ENCODE peak calls at places on chromosomes 7 and 10, in six cellular contexts. Y, K, R, G, U and A are unnamed samples.
A peak's percentile ranks its signal among the peaks of the same experiment; 100 is the strongest.

GRCh38 chr10:1148855-1149620 is 92.9 kb downstream of the WDR37 start:
- DNase-seq in U (no peak), Y (no peak), R (no peak), K (no peak), G (no peak), A (no peak)

GRCh38 chr10:126904807-126905686 is at the start of gene DOCK1:
- DNase-seq in K (peak; percentile 82), U (no peak), R (peak; percentile 28), Y (no peak), G (no peak), A (peak; percentile 74)

GRCh38 chr7:71408276-71408675 is 276.3 kb downstream of the GALNT17 start:
- DNase-seq in K (no peak), R (no peak), U (no peak), G (no peak), Y (no peak), A (no peak)

GRCh38 chr7:118079369-118079768 is 104.6 kb upstream of the LSM8 start:
- DNase-seq in U (no peak), G (no peak), K (no peak), Y (no peak), R (no peak), A (no peak)

GRCh38 chr7:88254721-88255120 is 34.9 kb upstream of the SRI start:
- DNase-seq in U (no peak), R (no peak), G (no peak), Y (no peak), K (peak; percentile 13), A (no peak)

GRCh38 chr10:3719024-3719843 is 65.8 kb downstream of the KLF6 start:
- DNase-seq in Y (no peak), G (no peak), R (no peak), U (no peak), K (no peak), A (peak; percentile 78)

GRCh38 chr10:63819753-63820347 is 298.6 kb downstream of the REEP3 start:
- DNase-seq in G (peak; percentile 57), R (no peak), K (peak; percentile 28), Y (peak; percentile 5), U (peak; percentile 13), A (no peak)

GRCh38 chr7:5636914-5637313 is 144.5 kb downstream of the RNF216 start:
- DNase-seq in U (peak; percentile 76), R (no peak), G (no peak), K (peak; percentile 47), Y (no peak), A (peak; percentile 74)

DNA sequence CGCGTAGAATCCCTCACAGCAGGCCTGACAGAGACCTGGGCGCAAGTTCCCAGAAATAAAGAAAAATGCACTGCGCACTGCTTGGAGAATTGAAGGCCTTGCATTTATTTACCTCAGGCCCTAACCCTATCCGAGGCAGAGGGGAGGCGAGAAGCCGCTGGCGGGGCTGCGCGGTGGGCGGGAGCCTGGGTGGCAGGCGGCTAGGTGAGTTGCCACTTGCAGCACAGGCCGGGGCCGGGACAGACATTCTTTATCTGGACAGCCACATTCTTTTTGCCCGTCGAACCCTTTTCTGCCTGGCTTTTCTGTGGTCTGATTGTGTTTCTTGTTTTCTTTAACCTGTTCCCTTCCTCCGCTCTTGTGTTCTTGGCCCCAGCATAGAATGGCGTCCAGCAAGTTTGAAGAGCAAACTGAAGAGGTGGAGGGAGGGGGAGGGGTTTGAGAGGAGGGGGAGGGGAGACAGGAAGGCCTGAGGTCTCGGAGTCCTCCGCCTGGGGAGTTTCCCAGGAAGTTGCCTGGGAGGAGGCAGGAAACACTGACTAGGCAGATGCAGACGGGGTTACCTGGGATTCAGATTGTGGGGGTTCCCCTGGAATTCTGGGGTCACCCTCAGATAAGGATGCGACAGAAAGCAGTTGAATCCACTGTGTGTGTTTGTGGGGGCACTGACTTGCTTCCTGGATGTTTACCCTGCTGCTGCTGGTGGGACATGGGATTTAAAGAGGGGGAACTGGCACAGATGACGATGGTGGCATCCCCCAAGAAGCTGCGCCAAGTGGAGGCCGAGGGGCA is 5.1 kb downstream of the SHH start:
- DNase-seq in K (no peak), G (no peak), Y (no peak), U (no peak), R (no peak), A (peak; percentile 55)
- H3K4me3 ChIP-seq in K (no peak overlapping the region), G (no peak overlapping the region), Y (no peak overlapping the region), U (no peak overlapping the region), R (no peak overlapping the region), A (no peak overlapping the region)

DNA sequence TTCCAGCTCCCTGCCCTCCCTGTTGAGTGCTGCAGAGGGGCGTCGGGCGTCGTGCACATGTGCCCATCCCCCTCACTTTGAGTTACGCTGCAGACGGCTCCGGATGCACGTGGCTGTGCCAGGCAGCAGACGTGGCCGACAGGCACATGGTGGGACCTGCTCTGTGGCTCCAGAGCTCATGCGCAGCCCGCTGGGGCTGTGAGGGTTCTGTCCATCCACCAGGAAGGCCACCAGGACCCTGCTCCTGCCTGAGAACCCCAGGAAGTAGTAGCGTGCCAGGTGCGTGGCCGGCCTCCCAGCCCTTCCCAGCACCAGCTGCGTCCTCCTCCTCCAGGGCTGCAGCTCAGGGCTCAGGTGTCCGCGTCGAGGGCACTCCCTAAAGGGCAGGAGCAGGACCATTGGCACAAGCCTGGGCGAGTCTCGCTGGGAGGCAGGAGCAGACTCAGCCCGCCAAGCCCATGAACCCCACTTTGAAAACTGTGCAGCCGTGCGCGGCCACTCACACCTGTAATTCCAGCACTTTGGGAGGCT is 25.0 kb downstream of the ELFN1 start:
- DNase-seq in R (no peak), Y (no peak), K (no peak), U (no peak), G (no peak), A (peak; percentile 62)
- H3K4me1 ChIP-seq in R (no peaks in the 10 kb centered on the region), Y (no peaks in the 10 kb centered on the region), K (no peaks in the 10 kb centered on the region), U (peaks cover 21% of the 10 kb centered on the region), G (peaks cover 5% of the 10 kb centered on the region), A (no peaks in the 10 kb centered on the region)

GRCh38 chr7:99541212-99541611 is 10.7 kb downstream of the FAM200A start:
- DNase-seq in K (no peak), R (no peak), Y (no peak), G (no peak), U (no peak), A (no peak)
- H3K4me3 ChIP-seq in K (no peak overlapping the region), R (no peak overlapping the region), Y (no peak overlapping the region), G (no peak overlapping the region), U (no peak overlapping the region), A (no peak overlapping the region)

DNA sequence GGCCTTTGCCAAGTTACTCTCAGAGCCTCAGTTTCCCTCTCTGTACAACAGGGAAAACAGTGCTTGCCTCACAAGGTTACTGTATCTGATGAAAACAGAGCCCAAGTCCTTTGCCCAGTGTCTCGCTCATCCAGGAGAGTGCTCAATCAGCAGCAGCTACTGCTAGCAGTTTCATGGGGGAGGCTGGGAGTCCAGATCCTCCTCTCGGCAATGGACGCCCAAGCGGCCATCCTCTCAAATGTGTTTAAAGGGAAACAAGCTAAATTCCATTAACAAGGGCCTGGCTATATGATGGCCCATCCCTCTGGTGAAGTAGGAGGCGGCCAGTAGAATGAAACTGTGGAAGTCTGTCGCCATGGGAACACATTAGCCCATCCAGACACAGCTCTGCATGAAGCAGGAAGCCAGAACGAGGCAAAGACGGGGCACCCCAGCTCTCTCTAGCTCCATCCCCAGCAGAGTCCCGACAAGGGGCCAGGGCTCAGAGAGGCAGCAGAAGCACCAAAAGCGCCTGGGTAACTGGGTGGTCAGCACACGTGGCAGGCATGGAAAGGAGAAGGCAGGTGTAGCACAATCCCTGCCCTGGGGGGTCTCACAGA is 35.2 kb downstream of the FAM53B start:
- DNase-seq in G (no peak), Y (no peak), K (no peak), R (no peak), U (no peak), A (peak; percentile 67)
- H3K4me1 ChIP-seq in G (peaks cover 37% of the 10 kb centered on the region), Y (peaks cover 96% of the 10 kb centered on the region), K (peaks cover 6% of the 10 kb centered on the region), R (peaks cover 82% of the 10 kb centered on the region), U (peaks cover 45% of the 10 kb centered on the region), A (peaks cover 100% of the 10 kb centered on the region)

DNA sequence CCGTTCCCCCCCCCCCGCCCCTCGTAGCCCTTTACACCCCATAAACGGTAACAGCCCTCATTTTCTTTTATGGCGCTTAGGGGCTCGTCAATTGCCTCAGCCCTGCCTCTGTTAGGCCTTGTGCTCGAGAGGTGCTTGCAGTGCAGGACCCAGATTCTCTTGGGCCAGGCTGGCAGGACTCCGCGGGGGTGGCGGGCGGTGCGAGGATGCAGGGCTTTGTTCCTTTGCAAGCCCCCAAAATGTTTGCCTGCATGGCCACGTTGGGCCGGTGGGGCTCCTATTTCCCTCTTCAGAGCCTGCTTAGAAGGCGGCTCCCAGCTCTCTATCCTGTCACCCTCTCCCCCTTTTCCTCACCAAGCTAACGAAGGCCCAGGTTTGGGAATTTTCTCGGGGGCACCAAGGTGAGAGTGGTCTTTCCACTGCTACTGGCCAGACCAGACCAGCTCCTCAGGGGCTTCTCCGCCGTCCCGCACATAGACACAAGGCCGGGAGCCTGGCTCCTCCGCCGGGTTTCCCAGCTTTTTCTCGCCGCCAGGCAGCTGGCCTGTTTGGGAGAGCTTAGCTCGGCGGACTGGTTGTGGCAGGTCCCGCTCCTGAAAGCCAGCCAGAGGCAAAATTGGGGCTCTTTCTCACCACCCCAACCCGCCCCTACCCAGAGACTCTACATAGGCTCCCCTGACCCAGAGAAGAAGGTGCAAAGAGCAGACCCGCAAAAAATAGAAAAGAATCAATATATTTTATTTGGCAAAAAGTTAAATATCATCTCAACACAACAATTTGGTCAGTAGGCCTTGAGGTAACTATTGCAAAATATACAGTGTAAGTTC is 3.4 kb downstream of the HOXA9 start:
- DNase-seq in Y (no peak), R (no peak), K (no peak), U (no peak), G (peak; percentile 47), A (peak; percentile 78)
- H3K4me3 ChIP-seq in Y (no peak overlapping the region), R (no peak overlapping the region), K (no peak overlapping the region), U (no peak overlapping the region), G (peak overlapping the region; percentile 85), A (no peak overlapping the region)

GRCh38 chr10:12350167-12350872 is 973 bp downstream of the CAMK1D start:
- DNase-seq in K (peak; percentile 51), U (no peak), R (peak; percentile 34), Y (peak; percentile 81), G (no peak), A (peak; percentile 89)

GRCh38 chr10:12349628-12350166 is 350 bp downstream of the CAMK1D start:
- DNase-seq in R (no peak), K (no peak), G (no peak), U (no peak), Y (no peak), A (peak; percentile 89)

GRCh38 chr10:12350925-12351324 is 1.6 kb downstream of the CAMK1D start:
- DNase-seq in R (no peak), G (no peak), Y (no peak), U (no peak), K (no peak), A (no peak)

GRCh38 chr10:12348341-12348869 is 942 bp upstream of the CAMK1D start:
- DNase-seq in K (no peak), G (no peak), Y (no peak), U (no peak), R (peak; percentile 26), A (no peak)

GRCh38 chr10:12348870-12349627 is at the start of gene CAMK1D:
- DNase-seq in K (peak; percentile 60), Y (peak; percentile 95), U (peak; percentile 31), G (peak; percentile 92), R (peak; percentile 84), A (peak; percentile 97)
- H3K4me1 ChIP-seq in K (peaks cover 22% of the 10 kb centered on the region), Y (peaks cover 28% of the 10 kb centered on the region), U (peaks cover 16% of the 10 kb centered on the region), G (peaks cover 11% of the 10 kb centered on the region), R (peaks cover 19% of the 10 kb centered on the region), A (peaks cover 9% of the 10 kb centered on the region)

GRCh38 chr10:58754419-58755180 is 241.9 kb downstream of the BICC1 start:
- DNase-seq in Y (no peak), R (no peak), K (no peak), U (no peak), G (no peak), A (no peak)
- H3K4me3 ChIP-seq in Y (no peak overlapping the region), R (no peak overlapping the region), K (no peak overlapping the region), U (no peak overlapping the region), G (no peak overlapping the region), A (no peak overlapping the region)